ENCODE peak calls at places on chromosomes 1 and 21, in four cellular contexts. X, K, O and D are unnamed samples.

GRCh38 chr1:169115891-169116585 is 9.5 kb downstream of the ATP1B1 start:
- DNase-seq in X (no peak), K (peak), O (no peak), D (peak)

GRCh38 chr1:205994342-205994741 is 8.9 kb downstream of the RAB7B start:
- DNase-seq in X (no peak), K (no peak), O (no peak), D (no peak)

GRCh38 chr21:16181024-16181423 is 451.2 kb downstream of the USP25 start:
- DNase-seq in X (peak), K (no peak), O (peak), D (no peak)

GRCh38 chr1:186605762-186606350 is 74.4 kb downstream of the PTGS2 start:
- DNase-seq in X (peak), K (no peak), O (peak), D (peak)

GRCh38 chr1:91502882-91503184 is 2.2 kb downstream of the CDC7 start:
- DNase-seq in X (no peak), K (no peak), O (peak), D (no peak)

GRCh38 chr1:15299811-15300210 is 52.8 kb downstream of the FHAD1 start:
- DNase-seq in X (peak), K (no peak), O (no peak), D (no peak)

GRCh38 chr1:41240806-41241747 is 1.0 kb downstream of the SCMH1 start:
- DNase-seq in X (peak), K (peak), O (peak), D (peak)

GRCh38 chr21:41761211-41762181 is 5.4 kb downstream of the RIPK4 start:
- DNase-seq in X (no peak), K (peak), O (peak), D (peak)

GRCh38 chr1:18244762-18245161 is 137.2 kb downstream of the IGSF21 start:
- DNase-seq in X (no peak), K (no peak), O (no peak), D (no peak)

GRCh38 chr1:96979869-96980268 is 258.3 kb downstream of the PTBP2 start:
- DNase-seq in X (no peak), K (no peak), O (no peak), D (no peak)

GRCh38 chr1:62299426-62300200 is 19.6 kb downstream of the KANK4 start:
- DNase-seq in X (no peak), K (peak), O (peak), D (peak)

GRCh38 chr1:202164271-202165037 is 4.1 kb upstream of the PTPN7 start:
- DNase-seq in X (no peak), K (no peak), O (no peak), D (no peak)

GRCh38 chr21:14630556-14631069 is 84.5 kb upstream of the SAMSN1 start:
- DNase-seq in X (no peak), K (no peak), O (no peak), D (no peak)

GRCh38 chr1:157963713-157964112 is 29.7 kb upstream of the KIRREL1 start:
- DNase-seq in X (peak), K (peak), O (peak), D (peak)

GRCh38 chr1:6596886-6597776 is 5.5 kb downstream of the KLHL21 start:
- DNase-seq in X (no peak), K (no peak), O (no peak), D (no peak)
- TF ChIP-seq CTCF in X (no peak), K (no peak), O (no peak), D (no peak)

GRCh38 chr1:39398278-39399010 is 93.0 kb upstream of the BMP8A start:
- DNase-seq in X (peak), K (peak), O (peak), D (peak)
- TF ChIP-seq CTCF in X (no peak), K (no peak), O (peak), D (no peak)

GRCh38 chr1:2926447-2927055 is 94.7 kb upstream of the ACTRT2 start:
- DNase-seq in X (no peak), K (no peak), O (no peak), D (no peak)
- TF ChIP-seq CTCF in X (no peak), K (no peak), O (no peak), D (no peak)

GRCh38 chr1:58432813-58433668 is 113.5 kb downstream of the OMA1 start:
- DNase-seq in X (peak), K (no peak), O (peak), D (no peak)
- TF ChIP-seq CTCF in X (no peak), K (no peak), O (no peak), D (no peak)

GRCh38 chr1:212860713-212861581 is 2.9 kb downstream of the FLVCR1 start:
- DNase-seq in X (no peak), K (no peak), O (peak), D (no peak)

GRCh38 chr1:212858461-212859265 is 588 bp downstream of the FLVCR1 start:
- DNase-seq in X (peak), K (peak), O (peak), D (peak)

GRCh38 chr1:212858055-212858460 is at the start of gene FLVCR1:
- DNase-seq in X (peak), K (peak), O (peak), D (peak)

GRCh38 chr1:212864201-212864600 is 6.1 kb downstream of the FLVCR1 start:
- DNase-seq in X (no peak), K (no peak), O (no peak), D (no peak)

GRCh38 chr1:212862111-212862690 is 4.1 kb downstream of the FLVCR1 start:
- DNase-seq in X (no peak), K (no peak), O (no peak), D (no peak)
- TF ChIP-seq CTCF in X (no peak), K (no peak), O (no peak), D (no peak)

GRCh38 chr1:192808588-192809285 is at the start of gene RGS2:
- DNase-seq in X (peak), K (peak), O (peak), D (peak)
- TF ChIP-seq CTCF in X (no peak), K (no peak), O (no peak), D (no peak)

GRCh38 chr1:1401457-1402010 is 2.4 kb upstream of the CCNL2 start:
- DNase-seq in X (no peak), K (no peak), O (no peak), D (no peak)

GRCh38 chr1:1403543-1404112 is 3.5 kb downstream of the MRPL20 start:
- DNase-seq in X (no peak), K (no peak), O (no peak), D (no peak)

GRCh38 chr1:1399870-1400575 is 888 bp upstream of the CCNL2 start:
- DNase-seq in X (no peak), K (no peak), O (peak), D (no peak)

GRCh38 chr1:1400576-1401456 is 1.7 kb upstream of the CCNL2 start:
- DNase-seq in X (no peak), K (no peak), O (no peak), D (no peak)

GRCh38 chr1:1402081-1402900 is 3.2 kb upstream of the CCNL2 start:
- DNase-seq in X (peak), K (no peak), O (peak), D (peak)
- TF ChIP-seq CTCF in X (peak), K (no peak), O (peak), D (no peak)

GRCh38 chr1:118077331-118078055 is 107.5 kb downstream of the SPAG17 start:
- DNase-seq in X (peak), K (no peak), O (peak), D (peak)
- TF ChIP-seq CTCF in X (peak), K (peak), O (peak), D (no peak)

GRCh38 chr1:182718311-182718710 is 33.9 kb upstream of the RGS8 start:
- DNase-seq in X (no peak), K (no peak), O (no peak), D (no peak)
- TF ChIP-seq CTCF in X (no peak), K (no peak), O (no peak), D (no peak)

GRCh38 chr1:226109829-226110248 is 47.3 kb downstream of the H3-3A start:
- DNase-seq in X (peak), K (peak), O (peak), D (peak)
- TF ChIP-seq CTCF in X (no peak), K (no peak), O (no peak), D (no peak)